ENCODE peak calls at places on chromosomes 5 and 9, in four cellular contexts. One of them, this sample, is unnamed.

GRCh38 chr9:93155716-93156474 is 21.8 kb upstream of the NINJ1 start:
- DNase-seq in WTC11: no peak
- DNase-seq in iris pigment epithelial cell: no peak
- DNase-seq in activated CD4-positive, alpha-beta memory T cell treated with anti-CD3 and anti-CD28 coated beads, Interleukin-2, amount 10 ng/mL, durations not matched to agents 7 days and 5 days: no peak
- DNase-seq in this sample: no peak

GRCh38 chr5:67809589-67809988 is 406.0 kb upstream of the PIK3R1 start:
- DNase-seq in WTC11: no peak
- DNase-seq in iris pigment epithelial cell: no peak
- DNase-seq in activated CD4-positive, alpha-beta memory T cell treated with anti-CD3 and anti-CD28 coated beads, Interleukin-2, amount 10 ng/mL, durations not matched to agents 7 days and 5 days: no peak
- DNase-seq in this sample: peak; percentile 89

GRCh38 chr9:95092321-95093072 is 225.0 kb downstream of the FANCC start:
- DNase-seq in WTC11: no peak
- DNase-seq in iris pigment epithelial cell: peak; percentile 73
- DNase-seq in activated CD4-positive, alpha-beta memory T cell treated with anti-CD3 and anti-CD28 coated beads, Interleukin-2, amount 10 ng/mL, durations not matched to agents 7 days and 5 days: peak; percentile 20
- DNase-seq in this sample: peak; percentile 22

GRCh38 chr5:16565118-16565517 is 51.7 kb downstream of the RETREG1 start:
- DNase-seq in WTC11: no peak
- DNase-seq in iris pigment epithelial cell: no peak
- DNase-seq in activated CD4-positive, alpha-beta memory T cell treated with anti-CD3 and anti-CD28 coated beads, Interleukin-2, amount 10 ng/mL, durations not matched to agents 7 days and 5 days: no peak
- DNase-seq in this sample: no peak

GRCh38 chr5:79956173-79956670 is 34.8 kb downstream of the MTX3 start:
- DNase-seq in WTC11: no peak
- DNase-seq in iris pigment epithelial cell: peak; percentile 26
- DNase-seq in activated CD4-positive, alpha-beta memory T cell treated with anti-CD3 and anti-CD28 coated beads, Interleukin-2, amount 10 ng/mL, durations not matched to agents 7 days and 5 days: no peak
- DNase-seq in this sample: no peak

GRCh38 chr9:114910541-114910940 is 19.9 kb downstream of the TNFSF8 start:
- DNase-seq in WTC11: no peak
- DNase-seq in iris pigment epithelial cell: no peak
- DNase-seq in activated CD4-positive, alpha-beta memory T cell treated with anti-CD3 and anti-CD28 coated beads, Interleukin-2, amount 10 ng/mL, durations not matched to agents 7 days and 5 days: no peak
- DNase-seq in this sample: no peak

GRCh38 chr5:6372251-6373080 is 5.9 kb downstream of the MED10 start:
- DNase-seq in WTC11: no peak
- DNase-seq in iris pigment epithelial cell: no peak
- DNase-seq in activated CD4-positive, alpha-beta memory T cell treated with anti-CD3 and anti-CD28 coated beads, Interleukin-2, amount 10 ng/mL, durations not matched to agents 7 days and 5 days: no peak
- DNase-seq in this sample: no peak

GRCh38 chr5:170603578-170604565 is 100.1 kb downstream of the KCNIP1 start:
- DNase-seq in WTC11: peak; percentile 90
- DNase-seq in iris pigment epithelial cell: peak; percentile 43
- DNase-seq in activated CD4-positive, alpha-beta memory T cell treated with anti-CD3 and anti-CD28 coated beads, Interleukin-2, amount 10 ng/mL, durations not matched to agents 7 days and 5 days: peak; percentile 50
- DNase-seq in this sample: peak; percentile 60

GRCh38 chr5:54845567-54845941 is 139.8 kb downstream of the ESM1 start:
- DNase-seq in WTC11: no peak
- DNase-seq in iris pigment epithelial cell: peak; percentile 84
- DNase-seq in activated CD4-positive, alpha-beta memory T cell treated with anti-CD3 and anti-CD28 coated beads, Interleukin-2, amount 10 ng/mL, durations not matched to agents 7 days and 5 days: no peak
- DNase-seq in this sample: no peak

GRCh38 chr9:123696476-123696875 is 233.4 kb downstream of the DENND1A start:
- DNase-seq in WTC11: no peak
- DNase-seq in iris pigment epithelial cell: peak; percentile 20
- DNase-seq in activated CD4-positive, alpha-beta memory T cell treated with anti-CD3 and anti-CD28 coated beads, Interleukin-2, amount 10 ng/mL, durations not matched to agents 7 days and 5 days: no peak
- DNase-seq in this sample: no peak

GRCh38 chr9:125593581-125593980 is 113.4 kb downstream of the MAPKAP1 start:
- DNase-seq in WTC11: no peak
- DNase-seq in iris pigment epithelial cell: no peak
- DNase-seq in activated CD4-positive, alpha-beta memory T cell treated with anti-CD3 and anti-CD28 coated beads, Interleukin-2, amount 10 ng/mL, durations not matched to agents 7 days and 5 days: no peak
- DNase-seq in this sample: no peak

GRCh38 chr5:178664141-178664540 is 37.3 kb upstream of the CLK4 start:
- DNase-seq in WTC11: no peak
- DNase-seq in iris pigment epithelial cell: no peak
- DNase-seq in activated CD4-positive, alpha-beta memory T cell treated with anti-CD3 and anti-CD28 coated beads, Interleukin-2, amount 10 ng/mL, durations not matched to agents 7 days and 5 days: no peak
- DNase-seq in this sample: no peak

GRCh38 chr5:34804398-34804797 is 34.6 kb upstream of the TTC23L start:
- DNase-seq in WTC11: no peak
- DNase-seq in iris pigment epithelial cell: peak; percentile 14
- DNase-seq in activated CD4-positive, alpha-beta memory T cell treated with anti-CD3 and anti-CD28 coated beads, Interleukin-2, amount 10 ng/mL, durations not matched to agents 7 days and 5 days: no peak
- DNase-seq in this sample: no peak

GRCh38 chr9:126986506-126986951 is 71.9 kb downstream of the RALGPS1 start:
- DNase-seq in WTC11: no peak
- DNase-seq in iris pigment epithelial cell: no peak
- DNase-seq in activated CD4-positive, alpha-beta memory T cell treated with anti-CD3 and anti-CD28 coated beads, Interleukin-2, amount 10 ng/mL, durations not matched to agents 7 days and 5 days: peak; percentile 48
- DNase-seq in this sample: no peak

GRCh38 chr9:2966846-2967372 is 123.0 kb upstream of the PUM3 start:
- DNase-seq in WTC11: no peak
- DNase-seq in iris pigment epithelial cell: no peak
- DNase-seq in activated CD4-positive, alpha-beta memory T cell treated with anti-CD3 and anti-CD28 coated beads, Interleukin-2, amount 10 ng/mL, durations not matched to agents 7 days and 5 days: no peak
- DNase-seq in this sample: no peak

GRCh38 chr5:82347213-82347947 is 69.2 kb upstream of the RPS23 start:
- DNase-seq in WTC11: no peak
- DNase-seq in iris pigment epithelial cell: peak; percentile 75
- DNase-seq in activated CD4-positive, alpha-beta memory T cell treated with anti-CD3 and anti-CD28 coated beads, Interleukin-2, amount 10 ng/mL, durations not matched to agents 7 days and 5 days: no peak
- DNase-seq in this sample: peak; percentile 94

GRCh38 chr9:128946945-128947422 is 419 bp downstream of the DOLK start:
- DNase-seq in WTC11: peak; percentile 24
- DNase-seq in iris pigment epithelial cell: peak; percentile 47
- DNase-seq in activated CD4-positive, alpha-beta memory T cell treated with anti-CD3 and anti-CD28 coated beads, Interleukin-2, amount 10 ng/mL, durations not matched to agents 7 days and 5 days: peak; percentile 18
- DNase-seq in this sample: no peak

This sample was measured in DND-41.